ENCODE peak calls at places on chromosomes 2 and 18, in seven cellular contexts. Y is gastrocnemius medialis; C is Panc1; S is aorta; D is PC-3; X is stimulated activated naive B cell treated with anti-CD40 and anti-IgM and Interleukin-4, amounts not matched to agents 10 μg/mL and 1 μg/mL and 100 μg/mL, for 72 hours; F is activated CD8-positive, alpha-beta T cell treated with anti-CD3 and anti-CD28 coated beads, Interleukin-2, amount 10 ng/mL, durations not matched to agents 7 days and 5 days. A is an unnamed sample.

GRCh38 chr2:190432567-190433231 is 24.5 kb downstream of the MFSD6 start:
- ATAC-seq in Y (no peak), C (no peak), S (no peak), D (peak; percentile 55), X (no peak), F (no peak), A (no peak)

GRCh38 chr2:240856151-240856980 is 12.3 kb upstream of the AGXT start:
- ATAC-seq in Y (no peak), C (peak; percentile 66), S (no peak), D (no peak), X (no peak), F (no peak), A (no peak)

GRCh38 chr2:210966330-210966729 is 409.9 kb downstream of the CPS1 start:
- ATAC-seq in Y (no peak), C (no peak), S (no peak), D (no peak), X (no peak), F (no peak), A (no peak)

GRCh38 chr18:76476665-76477561 is 18.1 kb downstream of the ZNF516 start:
- ATAC-seq in Y (peak; percentile 21), C (peak; percentile 85), S (peak; percentile 62), D (peak; percentile 82), X (peak; percentile 50), F (no peak), A (peak; percentile 82)

GRCh38 chr2:98134601-98135000 is 47.6 kb downstream of the VWA3B start:
- ATAC-seq in Y (peak; percentile 98), C (no peak), S (no peak), D (no peak), X (peak; percentile 15), F (no peak), A (no peak)

GRCh38 chr2:200056105-200056504 is 100.7 kb downstream of the MAIP1 start:
- ATAC-seq in Y (no peak), C (no peak), S (no peak), D (no peak), X (no peak), F (no peak), A (no peak)

GRCh38 chr2:222057249-222058073 is 241.3 kb downstream of the PAX3 start:
- ATAC-seq in Y (no peak), C (no peak), S (peak; percentile 76), D (peak; percentile 24), X (no peak), F (no peak), A (peak; percentile 63)

GRCh38 chr2:239881561-239882320 is 143.4 kb downstream of the NDUFA10 start:
- ATAC-seq in Y (peak; percentile 19), C (peak; percentile 42), S (peak; percentile 70), D (no peak), X (no peak), F (no peak), A (no peak)

GRCh38 chr2:69977208-69977607 is 15.8 kb upstream of the ASPRV1 start:
- ATAC-seq in Y (no peak), C (no peak), S (no peak), D (no peak), X (no peak), F (no peak), A (no peak)

GRCh38 chr2:101986386-101986785 is 5.4 kb upstream of the IL1R2 start:
- ATAC-seq in Y (no peak), C (no peak), S (no peak), D (peak; percentile 9), X (no peak), F (no peak), A (no peak)

GRCh38 chr2:209239585-209239938 is 184.3 kb upstream of the MAP2 start:
- ATAC-seq in Y (no peak), C (no peak), S (no peak), D (no peak), X (no peak), F (no peak), A (no peak)

GRCh38 chr2:179951680-179952079 is 55.4 kb downstream of the CWC22 start:
- ATAC-seq in Y (no peak), C (no peak), S (no peak), D (no peak), X (no peak), F (no peak), A (no peak)

GRCh38 chr2:49004046-49004626 is 150.2 kb downstream of the FSHR start:
- ATAC-seq in Y (no peak), C (no peak), S (no peak), D (no peak), X (no peak), F (no peak), A (no peak)

GRCh38 chr2:139600166-139600565 is 820.0 kb upstream of the NXPH2 start:
- ATAC-seq in Y (no peak), C (no peak), S (no peak), D (no peak), X (no peak), F (no peak), A (no peak)

GRCh38 chr2:231297108-231297908 is 98.2 kb upstream of the B3GNT7 start:
- ATAC-seq in Y (no peak), C (peak; percentile 94), S (peak; percentile 61), D (peak; percentile 57), X (peak; percentile 45), F (peak; percentile 71), A (peak; percentile 96)

GRCh38 chr2:54310961-54311360 is 54.9 kb upstream of the TSPYL6 start:
- ATAC-seq in Y (no peak), C (no peak), S (no peak), D (no peak), X (no peak), F (no peak), A (no peak)

GRCh38 chr18:51070545-51070944 is 40.5 kb downstream of the SMAD4 start:
- ATAC-seq in Y (peak; percentile 95), C (no peak), S (no peak), D (peak; percentile 73), X (no peak), F (no peak), A (peak; percentile 95)

GRCh38 chr2:40096360-40096759 is 317.3 kb upstream of the THUMPD2 start:
- ATAC-seq in Y (no peak), C (no peak), S (no peak), D (peak; percentile 55), X (no peak), F (no peak), A (peak; percentile 50)

GRCh38 chr2:204332706-204333105 is 212.6 kb upstream of the PARD3B start:
- ATAC-seq in Y (no peak), C (no peak), S (no peak), D (peak; percentile 92), X (no peak), F (no peak), A (no peak)

GRCh38 chr18:31614044-31614443 is 22.4 kb downstream of the TTR start:
- ATAC-seq in Y (no peak), C (no peak), S (no peak), D (no peak), X (no peak), F (no peak), A (no peak)

GRCh38 chr2:25480561-25480960 is 138.8 kb upstream of the DNMT3A start:
- ATAC-seq in Y (no peak), C (no peak), S (no peak), D (no peak), X (no peak), F (no peak), A (no peak)

A was measured in SK-N-SH treated with all-trans-retinoic acid at 6 μM for 48 hours.